ENCODE peak calls at places on chromosomes 2 and 18, in ten cellular contexts. M is Peyer's patch; U is MM.1S; Z is Karpas-422; G is mesendoderm; Q is kidney; Y is lower lobe of right lung; B is mesenchymal stem cell; J is tibial artery; P is effector memory CD4-positive, alpha-beta T cell. R is an unnamed sample.

GRCh38 chr2:182318466-182319309 is 108.1 kb downstream of the PDE1A start:
- DNase-seq in M (no peak), U (no peak), Z (no peak), G (no peak), Q (no peak), Y (no peak), B (peak; percentile 33), J (no peak), P (no peak), R (no peak)

GRCh38 chr2:43539991-43540860 is 55.6 kb downstream of the THADA start:
- DNase-seq in M (peak; percentile 28), U (no peak), Z (no peak), G (no peak), Q (peak; percentile 63), Y (peak; percentile 56), B (peak; percentile 88), J (peak; percentile 92), P (no peak), R (peak; percentile 71)

GRCh38 chr18:44799422-44800421 is 119.0 kb downstream of the SETBP1 start:
- DNase-seq in M (no peak), U (no peak), Z (no peak), G (no peak), Q (no peak), Y (no peak), B (no peak), J (no peak), P (no peak), R (no peak)

GRCh38 chr2:184524551-184525382 is 73.6 kb upstream of the ZNF804A start:
- DNase-seq in M (no peak), U (no peak), Z (no peak), G (no peak), Q (peak; percentile 47), Y (no peak), B (no peak), J (no peak), P (no peak), R (no peak)

GRCh38 chr2:850429-850828 is 100.2 kb upstream of the SNTG2 start:
- DNase-seq in M (no peak), U (no peak), Z (peak; percentile 58), G (no peak), Q (no peak), Y (no peak), B (no peak), J (no peak), P (no peak), R (no peak)

GRCh38 chr2:11560806-11561205 is 27.0 kb downstream of the GREB1 start:
- DNase-seq in M (no peak), U (no peak), Z (no peak), G (no peak), Q (no peak), Y (no peak), B (no peak), J (no peak), P (no peak), R (no peak)

GRCh38 chr2:84077504-84077903 is 381.6 kb downstream of the SUCLG1 start:
- DNase-seq in M (no peak), U (peak; percentile 53), Z (peak; percentile 75), G (peak; percentile 63), Q (no peak), Y (no peak), B (no peak), J (no peak), P (no peak), R (no peak)

GRCh38 chr2:119005081-119005480 is 63.1 kb downstream of the MARCO start:
- DNase-seq in M (no peak), U (no peak), Z (no peak), G (no peak), Q (no peak), Y (no peak), B (no peak), J (no peak), P (no peak), R (no peak)

GRCh38 chr2:238720232-238720672 is 127.6 kb upstream of the TWIST2 start:
- DNase-seq in M (no peak), U (peak; percentile 47), Z (peak; percentile 91), G (peak; percentile 85), Q (peak; percentile 54), Y (peak; percentile 69), B (no peak), J (peak; percentile 65), P (no peak), R (peak; percentile 83)

GRCh38 chr2:238716585-238716984 is 131.3 kb upstream of the TWIST2 start:
- DNase-seq in M (no peak), U (no peak), Z (no peak), G (no peak), Q (no peak), Y (no peak), B (no peak), J (no peak), P (no peak), R (no peak)

GRCh38 chr2:238717084-238717483 is 130.8 kb upstream of the TWIST2 start:
- DNase-seq in M (no peak), U (no peak), Z (no peak), G (no peak), Q (no peak), Y (no peak), B (no peak), J (no peak), P (no peak), R (no peak)

GRCh38 chr2:238722181-238722580 is 125.7 kb upstream of the TWIST2 start:
- DNase-seq in M (no peak), U (no peak), Z (no peak), G (no peak), Q (no peak), Y (no peak), B (no peak), J (no peak), P (no peak), R (no peak)

DNA sequence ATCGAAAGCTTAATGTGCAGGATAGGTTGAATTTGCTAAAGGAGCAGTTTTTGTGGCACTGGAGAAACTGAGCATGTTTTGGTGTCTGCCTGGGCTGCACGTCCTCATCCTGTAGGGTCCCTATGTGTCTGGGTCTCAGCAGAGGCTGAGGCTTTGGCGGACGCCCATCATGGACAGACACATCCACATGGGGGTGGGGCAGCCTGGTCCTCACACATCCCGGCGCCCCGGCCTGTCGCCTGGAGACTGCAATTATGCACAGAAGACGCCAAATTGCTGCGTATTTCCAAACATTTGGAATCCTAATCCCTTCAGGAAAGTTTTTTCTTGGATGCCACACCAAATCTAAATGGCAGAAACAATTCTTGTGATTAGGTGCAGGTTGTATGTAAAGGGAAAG is 128.2 kb upstream of the TWIST2 start:
- DNase-seq in M (no peak), U (no peak), Z (no peak), G (no peak), Q (peak; percentile 51), Y (no peak), B (no peak), J (peak; percentile 54), P (no peak), R (peak; percentile 64)
- H3K4me1 ChIP-seq in M (no peaks in the 10 kb centered on the region), U (no peaks in the 10 kb centered on the region), Z (peaks cover 12% of the 10 kb centered on the region), G (no peaks in the 10 kb centered on the region), Q (no peaks in the 10 kb centered on the region), Y (no peaks in the 10 kb centered on the region), B (no peaks in the 10 kb centered on the region), J (no peaks in the 10 kb centered on the region), P (no peaks in the 10 kb centered on the region), R (no peaks in the 10 kb centered on the region)

DNA sequence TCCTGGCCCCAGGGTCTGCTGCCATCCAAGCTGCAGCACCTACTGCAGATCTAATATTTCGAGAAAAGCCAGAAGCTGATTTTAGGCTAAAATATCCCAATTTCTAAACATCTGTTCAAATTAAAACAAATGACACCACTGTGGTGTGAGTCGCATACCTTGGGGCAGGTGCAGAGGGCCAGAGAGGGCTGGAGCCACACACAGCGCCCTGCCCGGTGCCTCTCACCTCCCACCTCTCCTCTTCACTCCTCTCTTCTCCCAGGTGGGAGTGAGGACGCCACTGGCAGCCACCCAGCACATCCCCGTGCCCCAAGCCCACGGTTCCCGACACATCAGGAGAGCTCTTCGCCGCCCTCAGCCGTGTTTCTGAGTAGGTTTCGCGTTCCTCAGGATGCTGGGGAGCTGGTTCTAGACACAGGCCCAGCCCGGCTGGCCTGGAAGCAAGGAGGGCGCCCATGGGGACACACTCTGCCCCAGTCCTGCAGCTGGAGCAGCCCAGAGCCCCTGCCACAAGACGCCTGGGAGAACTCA is 21.4 kb downstream of the THAP4 start:
- DNase-seq in M (no peak), U (no peak), Z (no peak), G (no peak), Q (peak; percentile 71), Y (no peak), B (no peak), J (no peak), P (no peak), R (no peak)
- H3K27ac ChIP-seq in M (no peak overlapping the region), U (no peak overlapping the region), Z (no peak overlapping the region), G (no peak overlapping the region), Q (no peak overlapping the region), Y (no peak overlapping the region), B (no peak overlapping the region), J (no peak overlapping the region), P (no peak overlapping the region), R (no peak overlapping the region)

GRCh38 chr18:64330976-64331375 is 182.1 kb upstream of the LINC00305 start:
- DNase-seq in M (no peak), U (no peak), Z (no peak), G (no peak), Q (no peak), Y (no peak), B (no peak), J (no peak), P (no peak), R (no peak)
- H3K4me3 ChIP-seq in M (no peak overlapping the region), U (no peak overlapping the region), Z (no peak overlapping the region), G (no peak overlapping the region), Q (no peak overlapping the region), Y (no peak overlapping the region), B (no peak overlapping the region), J (no peak overlapping the region), P (no peak overlapping the region), R (no peak overlapping the region)

GRCh38 chr2:54601339-54601738 is 122.1 kb upstream of the EML6 start:
- DNase-seq in M (no peak), U (no peak), Z (no peak), G (no peak), Q (no peak), Y (no peak), B (no peak), J (no peak), P (no peak), R (no peak)

GRCh38 chr2:54603796-54604195 is 119.7 kb upstream of the EML6 start:
- DNase-seq in M (no peak), U (no peak), Z (no peak), G (no peak), Q (no peak), Y (no peak), B (no peak), J (no peak), P (no peak), R (no peak)

GRCh38 chr2:54602736-54603322 is 120.6 kb upstream of the EML6 start:
- DNase-seq in M (no peak), U (no peak), Z (no peak), G (no peak), Q (no peak), Y (no peak), B (peak; percentile 52), J (no peak), P (no peak), R (no peak)

GRCh38 chr2:54604771-54605350 is 118.6 kb upstream of the EML6 start:
- DNase-seq in M (no peak), U (no peak), Z (no peak), G (no peak), Q (no peak), Y (no peak), B (no peak), J (no peak), P (no peak), R (no peak)

DNA sequence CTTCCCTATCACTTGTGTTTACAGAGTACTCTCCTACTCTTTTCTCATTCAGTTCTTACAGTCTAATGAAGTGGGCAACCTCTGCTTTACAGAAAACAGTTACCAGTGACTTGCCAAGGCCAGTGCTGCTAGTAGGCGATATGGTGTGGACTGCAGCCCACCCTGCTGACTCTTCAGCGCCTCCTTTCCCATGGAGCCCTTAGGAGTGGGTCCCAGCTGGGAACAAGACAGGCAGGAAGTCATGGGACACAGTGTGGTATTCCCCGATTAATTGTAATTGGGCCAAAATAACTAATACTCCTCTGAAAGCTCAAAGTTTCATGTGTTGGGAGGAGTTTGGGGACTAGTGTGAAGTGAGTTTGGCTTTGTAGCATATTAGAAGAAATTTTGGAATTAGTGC is 120.1 kb upstream of the EML6 start:
- DNase-seq in M (no peak), U (no peak), Z (no peak), G (no peak), Q (no peak), Y (no peak), B (no peak), J (no peak), P (no peak), R (peak; percentile 41)
- H3K4me1 ChIP-seq in M (peaks cover 25% of the 10 kb centered on the region), U (no peaks in the 10 kb centered on the region), Z (peaks cover 3% of the 10 kb centered on the region), G (peaks cover 11% of the 10 kb centered on the region), Q (peaks cover 79% of the 10 kb centered on the region), Y (peaks cover 77% of the 10 kb centered on the region), B (peaks cover 39% of the 10 kb centered on the region), J (no peaks in the 10 kb centered on the region), P (peaks cover 55% of the 10 kb centered on the region), R (peaks cover 55% of the 10 kb centered on the region)